ENCODE peak calls at places on chromosomes 5 and 9, in four cellular contexts. H, I, F and A are unnamed samples.
A peak's percentile ranks its signal among the peaks of the same experiment; 100 is the strongest.

GRCh38 chr5:135327429-135328127 is 71.5 kb downstream of the MACROH2A1 start:
- DNase-seq in F (no peak), I (no peak), H (no peak), A (no peak)

GRCh38 chr9:129509508-129509907 is 111.4 kb downstream of the C9orf50 start:
- DNase-seq in H (no peak), F (no peak), I (peak; percentile 96), A (no peak)

GRCh38 chr9:126591922-126592321 is 21.8 kb upstream of the LMX1B start:
- DNase-seq in H (no peak), I (no peak), F (no peak), A (no peak)

GRCh38 chr9:98316445-98317133 is 61.1 kb upstream of the TBC1D2 start:
- DNase-seq in H (no peak), F (no peak), I (no peak), A (no peak)

GRCh38 chr5:53936481-53937352 is 373.7 kb downstream of the ARL15 start:
- DNase-seq in I (peak; percentile 28), H (no peak), F (no peak), A (no peak)

GRCh38 chr9:125529589-125530515 is 177.2 kb downstream of the MAPKAP1 start:
- DNase-seq in H (no peak), I (no peak), F (no peak), A (no peak)

GRCh38 chr9:121929893-121930875 is 162.9 kb downstream of the TTLL11 start:
- DNase-seq in I (no peak), F (no peak), H (no peak), A (no peak)

GRCh38 chr5:42756630-42757601 is at the start of gene CCDC152:
- DNase-seq in I (peak; percentile 31), F (no peak), H (peak; percentile 29), A (peak; percentile 38)

GRCh38 chr9:115997923-115998322 is 155.7 kb upstream of the PAPPA start:
- DNase-seq in H (no peak), F (no peak), I (peak; percentile 87), A (no peak)

GRCh38 chr9:77996696-77997095 is 34.9 kb downstream of the GNAQ start:
- DNase-seq in I (no peak), F (no peak), H (no peak), A (no peak)

GRCh38 chr9:86352440-86353106 is 1.6 kb downstream of the TUT7 start:
- DNase-seq in F (no peak), I (peak; percentile 45), H (no peak), A (no peak)

GRCh38 chr9:109098221-109098959 is 21.4 kb downstream of the TMEM245 start:
- DNase-seq in F (no peak), I (peak; percentile 92), H (no peak), A (no peak)

GRCh38 chr9:123225374-123225813 is 43.0 kb downstream of the STRBP start:
- DNase-seq in F (no peak), H (peak; percentile 29), I (peak; percentile 90), A (no peak)

GRCh38 chr9:10062629-10063395 is 550.0 kb downstream of the PTPRD start:
- DNase-seq in H (no peak), I (peak; percentile 42), F (no peak), A (no peak)

GRCh38 chr5:95924720-95925119 is 36.9 kb downstream of the ELL2 start:
- DNase-seq in H (no peak), F (no peak), I (peak; percentile 90), A (peak; percentile 49)

GRCh38 chr5:160369990-160370712 is at the start of gene C1QTNF2:
- DNase-seq in I (peak; percentile 64), F (peak; percentile 47), H (no peak), A (no peak)

GRCh38 chr9:120405134-120405533 is 174.8 kb downstream of the CDK5RAP2 start:
- DNase-seq in I (no peak), H (no peak), F (no peak), A (no peak)

GRCh38 chr5:110159202-110159601 is 469.5 kb downstream of the MAN2A1 start:
- DNase-seq in H (no peak), I (peak; percentile 76), F (no peak), A (no peak)

GRCh38 chr5:137933491-137933911 is 44.2 kb downstream of the PKD2L2 start:
- DNase-seq in F (no peak), H (no peak), I (peak; percentile 44), A (no peak)

GRCh38 chr9:105515811-105516413 is 42.0 kb upstream of the FKTN start:
- DNase-seq in F (no peak), I (no peak), H (no peak), A (no peak)

GRCh38 chr5:78467744-78468357 is 107.4 kb downstream of the SCAMP1 start:
- DNase-seq in I (peak; percentile 81), H (no peak), F (no peak), A (no peak)

GRCh38 chr9:132800038-132800648 is 77.9 kb downstream of the AK8 start:
- DNase-seq in H (peak; percentile 53), F (peak; percentile 45), I (peak; percentile 80), A (no peak)

GRCh38 chr9:136671646-136672430 is 9.1 kb downstream of the EGFL7 start:
- DNase-seq in H (peak; percentile 20), F (no peak), I (peak; percentile 24), A (no peak)

GRCh38 chr5:95822408-95823240 is at the start of gene GLRX:
- DNase-seq in H (peak; percentile 42), I (peak; percentile 89), F (no peak), A (peak; percentile 54)

GRCh38 chr5:178797546-178798105 is 62.1 kb upstream of the ZNF354B start:
- DNase-seq in F (no peak), I (no peak), H (no peak), A (no peak)

GRCh38 chr9:74645007-74645639 is 148.0 kb downstream of the RORB start:
- DNase-seq in F (no peak), I (peak; percentile 46), H (no peak), A (no peak)

GRCh38 chr5:133253076-133253475 is 201.3 kb downstream of the HSPA4 start:
- DNase-seq in I (no peak), F (no peak), H (no peak), A (no peak)

GRCh38 chr5:133256276-133256675 is 204.5 kb downstream of the HSPA4 start:
- DNase-seq in I (no peak), H (no peak), F (no peak), A (no peak)

GRCh38 chr5:133253661-133254060 is 201.8 kb downstream of the HSPA4 start:
- DNase-seq in H (no peak), I (no peak), F (no peak), A (no peak)

GRCh38 chr5:133252133-133252480 is 200.3 kb downstream of the HSPA4 start:
- DNase-seq in F (no peak), H (no peak), I (no peak), A (no peak)

GRCh38 chr5:133254803-133255202 is 203.0 kb downstream of the HSPA4 start:
- DNase-seq in H (no peak), I (no peak), F (no peak), A (no peak)
- TF ChIP-seq CTCF in H (no peak), I (no peak), F (no peak), A (no peak)

GRCh38 chr9:16191237-16191636 is 638.4 kb downstream of the CCDC171 start:
- DNase-seq in I (no peak), H (no peak), F (no peak), A (no peak)

GRCh38 chr9:16191691-16192402 is 639.0 kb downstream of the CCDC171 start:
- DNase-seq in F (peak; percentile 73), I (peak; percentile 95), H (peak; percentile 25), A (no peak)

GRCh38 chr9:16197578-16198370 is 644.9 kb downstream of the CCDC171 start:
- DNase-seq in H (no peak), F (no peak), I (no peak), A (no peak)

GRCh38 chr9:16196206-16196605 is 643.4 kb downstream of the CCDC171 start:
- DNase-seq in I (no peak), H (no peak), F (no peak), A (no peak)

GRCh38 chr9:16192403-16193017 is 639.7 kb downstream of the CCDC171 start:
- DNase-seq in H (no peak), I (peak; percentile 74), F (no peak), A (no peak)
- TF ChIP-seq CTCF in H (no peak), I (no peak), F (no peak), A (no peak)

DNA sequence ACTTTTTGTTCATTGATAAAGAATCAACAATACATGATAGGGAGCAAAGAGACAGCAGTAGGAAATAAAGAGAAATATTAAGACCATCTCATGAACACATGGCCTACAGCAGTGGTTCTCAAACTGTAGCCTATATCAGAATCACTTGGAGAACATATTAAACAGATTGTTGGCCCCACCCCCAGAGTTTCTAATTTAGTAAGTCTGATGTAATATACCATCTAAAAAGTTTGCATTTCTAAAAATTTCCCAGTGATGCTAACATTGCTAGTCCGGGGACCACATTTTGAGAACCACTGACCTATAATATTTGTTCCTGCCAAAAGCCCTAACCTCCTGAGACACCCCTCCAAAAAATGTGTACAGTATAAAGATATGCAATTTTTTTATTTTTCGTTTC is 306.2 kb upstream of the NREP start:
- DNase-seq in H (no peak), I (no peak), F (no peak), A (no peak)
- TF ChIP-seq CTCF in H (no peak), I (no peak), F (no peak), A (no peak)

GRCh38 chr5:36690041-36690941 is 83.9 kb downstream of the SLC1A3 start:
- DNase-seq in H (peak; percentile 43), F (peak; percentile 56), I (peak; percentile 81), A (peak; percentile 83)

GRCh38 chr5:36689225-36689624 is 82.8 kb downstream of the SLC1A3 start:
- DNase-seq in I (peak; percentile 55), H (no peak), F (no peak), A (peak; percentile 74)

GRCh38 chr5:36686881-36687280 is 80.5 kb downstream of the SLC1A3 start:
- DNase-seq in F (no peak), H (no peak), I (no peak), A (no peak)

GRCh38 chr5:36691241-36691640 is 84.8 kb downstream of the SLC1A3 start:
- DNase-seq in I (no peak), F (no peak), H (no peak), A (no peak)

DNA sequence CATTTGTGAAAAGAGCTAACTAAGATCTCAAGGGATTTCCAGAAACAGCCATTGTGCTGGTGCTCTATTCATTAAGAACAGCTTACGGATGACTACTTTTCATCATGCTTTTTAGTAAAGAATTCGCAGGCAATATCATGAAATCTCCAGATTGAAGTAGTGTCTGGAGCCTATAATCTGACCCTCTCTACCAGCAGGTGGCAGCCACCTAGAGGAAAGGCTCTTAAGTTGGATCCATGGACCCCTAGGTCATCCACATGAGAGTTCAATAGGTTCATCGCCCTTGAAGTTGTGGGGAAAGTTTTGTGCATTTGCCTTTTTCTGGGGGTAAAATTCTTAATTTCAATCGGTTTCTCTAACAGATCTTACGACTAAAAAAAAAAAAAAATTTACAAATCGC is 82.3 kb downstream of the SLC1A3 start:
- DNase-seq in I (peak; percentile 25), H (no peak), F (no peak), A (no peak)
- TF ChIP-seq CTCF in I (peak; percentile 55), H (no peak), F (no peak), A (peak; percentile 36)

GRCh38 chr5:164237531-164237930 is 732.1 kb downstream of the MAT2B start:
- DNase-seq in H (no peak), F (no peak), I (no peak), A (no peak)
- TF ChIP-seq CTCF in H (no peak), F (no peak), I (no peak), A (no peak)

DNA sequence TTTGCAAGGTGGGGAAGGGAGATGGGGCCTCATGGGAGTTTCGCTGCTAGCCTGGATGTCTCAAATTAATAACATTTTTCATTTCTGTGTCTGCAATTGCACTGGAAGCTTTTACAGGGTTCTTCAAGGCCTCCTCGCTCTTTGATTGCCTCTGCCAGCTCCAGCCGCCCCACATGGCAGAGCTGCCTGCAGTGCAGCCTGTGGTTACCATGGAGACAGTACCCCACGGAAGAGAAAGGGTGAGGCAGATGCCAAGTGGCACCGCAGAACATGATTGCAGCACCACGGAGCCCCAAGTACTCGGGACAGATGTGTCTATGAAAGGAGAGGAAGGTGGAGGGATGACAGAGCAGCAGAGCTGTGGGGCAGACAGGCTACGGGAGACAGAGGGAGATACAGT is 25.4 kb downstream of the CTNND2 start:
- DNase-seq in F (no peak), I (no peak), H (no peak), A (no peak)
- TF ChIP-seq CTCF in F (no peak), I (no peak), H (no peak), A (no peak)